ENCODE peak calls at places on chromosomes 2 and 18, in six cellular contexts. One of them, this sample, is unnamed.

GRCh38 chr18:1213126-1213525 is 308.5 kb downstream of the ADCYAP1 start:
- DNase-seq in K562: no peak
- DNase-seq in GM12878: no peak
- DNase-seq in H1: no peak
- DNase-seq in HepG2: no peak
- DNase-seq in HCT116: no peak
- DNase-seq in this sample: no peak

GRCh38 chr2:173109253-173110188 is 33.9 kb downstream of the MAP3K20 start:
- DNase-seq in HCT116: no peak
- DNase-seq in HepG2: peak
- DNase-seq in H1: no peak
- DNase-seq in GM12878: no peak
- DNase-seq in K562: no peak
- DNase-seq in this sample: no peak

GRCh38 chr2:30255466-30256408 is 24.4 kb downstream of the LBH start:
- DNase-seq in HepG2: no peak
- DNase-seq in GM12878: no peak
- DNase-seq in H1: no peak
- DNase-seq in K562: no peak
- DNase-seq in HCT116: no peak
- DNase-seq in this sample: no peak

GRCh38 chr18:46628206-46628605 is 28.8 kb downstream of the LOXHD1 start:
- DNase-seq in H1: peak
- DNase-seq in K562: no peak
- DNase-seq in GM12878: no peak
- DNase-seq in HepG2: no peak
- DNase-seq in HCT116: no peak
- DNase-seq in this sample: no peak

GRCh38 chr2:110114007-110114591 is 1.5 kb downstream of the MALL start:
- DNase-seq in HepG2: peak
- DNase-seq in H1: no peak
- DNase-seq in K562: no peak
- DNase-seq in HCT116: peak
- DNase-seq in GM12878: no peak
- DNase-seq in this sample: no peak

GRCh38 chr2:60998628-60999545 is 18.6 kb upstream of the PEX13 start:
- DNase-seq in GM12878: no peak
- DNase-seq in HCT116: no peak
- DNase-seq in K562: peak
- DNase-seq in H1: no peak
- DNase-seq in HepG2: peak
- DNase-seq in this sample: no peak

GRCh38 chr2:154623819-154624218 is 74.7 kb upstream of the KCNJ3 start:
- DNase-seq in K562: no peak
- DNase-seq in HepG2: peak
- DNase-seq in GM12878: no peak
- DNase-seq in HCT116: peak
- DNase-seq in H1: no peak
- DNase-seq in this sample: peak

GRCh38 chr2:30237346-30238142 is 6.2 kb downstream of the LBH start:
- DNase-seq in HCT116: no peak
- DNase-seq in H1: no peak
- DNase-seq in HepG2: no peak
- DNase-seq in GM12878: no peak
- DNase-seq in K562: no peak
- DNase-seq in this sample: no peak

GRCh38 chr18:76445741-76446232 is 49.3 kb downstream of the ZNF516 start:
- DNase-seq in HepG2: no peak
- DNase-seq in H1: no peak
- DNase-seq in K562: no peak
- DNase-seq in HCT116: no peak
- DNase-seq in GM12878: no peak
- DNase-seq in this sample: no peak

GRCh38 chr2:168501456-168502065 is 45.5 kb downstream of the CERS6 start:
- DNase-seq in HCT116: no peak
- DNase-seq in H1: no peak
- DNase-seq in HepG2: no peak
- DNase-seq in GM12878: no peak
- DNase-seq in K562: no peak
- DNase-seq in this sample: no peak

GRCh38 chr2:161030260-161031063 is 129.8 kb upstream of the TANK start:
- DNase-seq in GM12878: no peak
- DNase-seq in K562: no peak
- DNase-seq in HepG2: peak
- DNase-seq in H1: no peak
- DNase-seq in HCT116: no peak
- DNase-seq in this sample: no peak

GRCh38 chr2:109275120-109276040 is 146.4 kb downstream of the SH3RF3 start:
- DNase-seq in H1: no peak
- DNase-seq in HepG2: no peak
- DNase-seq in HCT116: no peak
- DNase-seq in K562: no peak
- DNase-seq in GM12878: no peak
- DNase-seq in this sample: no peak

GRCh38 chr2:97950329-97951154 is 45.2 kb downstream of the TMEM131 start:
- DNase-seq in HepG2: no peak
- DNase-seq in H1: no peak
- DNase-seq in GM12878: no peak
- DNase-seq in K562: no peak
- DNase-seq in HCT116: no peak
- DNase-seq in this sample: no peak

GRCh38 chr18:52888014-52888413 is 548.0 kb downstream of the DCC start:
- DNase-seq in HCT116: no peak
- DNase-seq in GM12878: no peak
- DNase-seq in K562: no peak
- DNase-seq in H1: no peak
- DNase-seq in HepG2: no peak
- DNase-seq in this sample: no peak

GRCh38 chr2:198641161-198641560 is 816.6 kb downstream of the SATB2 start:
- DNase-seq in H1: no peak
- DNase-seq in GM12878: no peak
- DNase-seq in K562: no peak
- DNase-seq in HepG2: no peak
- DNase-seq in HCT116: no peak
- DNase-seq in this sample: no peak

GRCh38 chr18:45328271-45328670 is 287.0 kb upstream of the SLC14A2 start:
- DNase-seq in K562: no peak
- DNase-seq in HepG2: no peak
- DNase-seq in GM12878: no peak
- DNase-seq in H1: no peak
- DNase-seq in HCT116: no peak
- DNase-seq in this sample: no peak

GRCh38 chr2:164143183-164143930 is 407.5 kb upstream of the FIGN start:
- DNase-seq in K562: no peak
- DNase-seq in H1: no peak
- DNase-seq in HCT116: no peak
- DNase-seq in HepG2: no peak
- DNase-seq in GM12878: no peak
- DNase-seq in this sample: no peak

GRCh38 chr2:164145093-164145987 is 409.5 kb upstream of the FIGN start:
- DNase-seq in K562: no peak
- DNase-seq in HepG2: no peak
- DNase-seq in GM12878: no peak
- DNase-seq in HCT116: no peak
- DNase-seq in H1: no peak
- DNase-seq in this sample: no peak

GRCh38 chr2:164150601-164151000 is 414.8 kb upstream of the FIGN start:
- DNase-seq in GM12878: no peak
- DNase-seq in HepG2: no peak
- DNase-seq in K562: no peak
- DNase-seq in HCT116: no peak
- DNase-seq in H1: no peak
- DNase-seq in this sample: no peak

GRCh38 chr2:164142755-164143154 is 406.9 kb upstream of the FIGN start:
- DNase-seq in HepG2: no peak
- DNase-seq in HCT116: no peak
- DNase-seq in H1: no peak
- DNase-seq in GM12878: no peak
- DNase-seq in K562: no peak
- DNase-seq in this sample: no peak

GRCh38 chr2:164146478-164146877 is 410.7 kb upstream of the FIGN start:
- DNase-seq in GM12878: no peak
- DNase-seq in HepG2: no peak
- DNase-seq in K562: no peak
- DNase-seq in HCT116: no peak
- DNase-seq in H1: no peak
- DNase-seq in this sample: no peak
- TF ChIP-seq YY1 in GM12878: no peak
- TF ChIP-seq YY1 in HepG2: no peak
- TF ChIP-seq YY1 in K562: no peak
- TF ChIP-seq YY1 in HCT116: no peak
- TF ChIP-seq YY1 in H1: no peak
- TF ChIP-seq YY1 in this sample: no peak

GRCh38 chr2:232749331-232749730 is 27.0 kb downstream of the KCNJ13 start:
- DNase-seq in GM12878: no peak
- DNase-seq in HepG2: no peak
- DNase-seq in H1: no peak
- DNase-seq in HCT116: no peak
- DNase-seq in K562: no peak
- DNase-seq in this sample: no peak

GRCh38 chr2:232750135-232750671 is 26.2 kb downstream of the KCNJ13 start:
- DNase-seq in HCT116: no peak
- DNase-seq in GM12878: no peak
- DNase-seq in K562: no peak
- DNase-seq in HepG2: no peak
- DNase-seq in H1: no peak
- DNase-seq in this sample: no peak

GRCh38 chr2:232744963-232745362 is 31.4 kb downstream of the KCNJ13 start:
- DNase-seq in H1: no peak
- DNase-seq in HepG2: no peak
- DNase-seq in HCT116: no peak
- DNase-seq in K562: no peak
- DNase-seq in GM12878: no peak
- DNase-seq in this sample: no peak

DNA sequence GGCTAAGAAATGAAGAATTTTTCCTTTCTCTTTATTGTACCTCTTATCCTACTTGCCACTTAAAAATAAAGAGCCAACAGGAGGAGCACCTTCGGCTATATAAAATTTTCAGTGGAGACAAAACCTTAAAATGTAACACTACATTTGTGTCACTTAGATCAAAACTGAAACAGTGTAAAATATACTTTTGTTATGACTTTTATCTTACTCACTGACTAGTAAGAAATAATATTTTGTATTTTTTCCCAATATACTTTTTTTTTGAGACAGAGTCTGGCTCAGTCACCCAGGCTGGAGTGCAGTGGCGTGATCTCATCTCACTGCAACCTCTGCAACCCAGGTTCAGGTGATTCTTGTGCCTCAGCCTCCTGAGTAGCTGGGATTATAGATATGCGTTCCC is 28.3 kb downstream of the KCNJ13 start:
- DNase-seq in HCT116: no peak
- DNase-seq in K562: no peak
- DNase-seq in HepG2: no peak
- DNase-seq in GM12878: no peak
- DNase-seq in H1: no peak
- DNase-seq in this sample: no peak
- TF ChIP-seq ZNF274 in HCT116: no peak
- TF ChIP-seq ZNF274 in K562: no peak
- TF ChIP-seq ZNF274 in HepG2: no peak
- TF ChIP-seq ZNF274 in GM12878: no peak
- TF ChIP-seq ZNF274 in H1: no peak
- TF ChIP-seq ZNF274 in this sample: no peak

DNA sequence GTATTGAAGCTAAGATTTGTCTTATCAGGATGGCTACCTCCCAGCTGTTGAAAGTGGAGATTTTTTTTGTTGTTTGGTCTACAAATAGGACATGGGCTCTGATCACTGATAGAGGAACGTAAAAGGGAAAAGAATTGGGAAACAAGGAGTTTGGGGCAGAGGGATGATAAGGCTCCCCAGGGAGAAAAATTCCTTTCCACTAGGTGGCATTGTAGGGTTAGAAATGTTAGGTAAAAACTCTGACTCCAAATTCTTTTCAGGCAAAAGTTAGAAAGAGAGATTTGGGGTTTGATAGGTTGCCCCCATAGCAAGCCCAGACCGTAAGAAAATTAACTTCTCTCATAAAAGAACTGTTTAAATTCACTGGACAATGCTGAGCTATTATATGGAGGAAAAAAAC is 19.8 kb downstream of the CMPK2 start:
- DNase-seq in GM12878: no peak
- DNase-seq in HepG2: no peak
- DNase-seq in HCT116: no peak
- DNase-seq in H1: no peak
- DNase-seq in K562: no peak
- DNase-seq in this sample: no peak
- H3K4me3 ChIP-seq in GM12878: no peak
- H3K4me3 ChIP-seq in HepG2: no peak
- H3K4me3 ChIP-seq in HCT116: no peak
- H3K4me3 ChIP-seq in H1: no peak
- H3K4me3 ChIP-seq in K562: no peak
- H3K4me3 ChIP-seq in this sample: no peak

GRCh38 chr18:23616258-23616657 is 30.0 kb upstream of the NPC1 start:
- DNase-seq in H1: no peak
- DNase-seq in HCT116: no peak
- DNase-seq in K562: no peak
- DNase-seq in GM12878: no peak
- DNase-seq in HepG2: no peak
- DNase-seq in this sample: no peak

GRCh38 chr18:23623040-23623439 is 36.7 kb upstream of the NPC1 start:
- DNase-seq in H1: no peak
- DNase-seq in HepG2: no peak
- DNase-seq in HCT116: no peak
- DNase-seq in K562: no peak
- DNase-seq in GM12878: no peak
- DNase-seq in this sample: no peak

GRCh38 chr18:23617412-23618009 is 31.2 kb upstream of the NPC1 start:
- DNase-seq in HepG2: no peak
- DNase-seq in HCT116: no peak
- DNase-seq in H1: no peak
- DNase-seq in K562: no peak
- DNase-seq in GM12878: peak
- DNase-seq in this sample: no peak

GRCh38 chr18:23618862-23619387 is 32.6 kb upstream of the NPC1 start:
- DNase-seq in H1: peak
- DNase-seq in K562: no peak
- DNase-seq in GM12878: peak
- DNase-seq in HCT116: no peak
- DNase-seq in HepG2: peak
- DNase-seq in this sample: peak

DNA sequence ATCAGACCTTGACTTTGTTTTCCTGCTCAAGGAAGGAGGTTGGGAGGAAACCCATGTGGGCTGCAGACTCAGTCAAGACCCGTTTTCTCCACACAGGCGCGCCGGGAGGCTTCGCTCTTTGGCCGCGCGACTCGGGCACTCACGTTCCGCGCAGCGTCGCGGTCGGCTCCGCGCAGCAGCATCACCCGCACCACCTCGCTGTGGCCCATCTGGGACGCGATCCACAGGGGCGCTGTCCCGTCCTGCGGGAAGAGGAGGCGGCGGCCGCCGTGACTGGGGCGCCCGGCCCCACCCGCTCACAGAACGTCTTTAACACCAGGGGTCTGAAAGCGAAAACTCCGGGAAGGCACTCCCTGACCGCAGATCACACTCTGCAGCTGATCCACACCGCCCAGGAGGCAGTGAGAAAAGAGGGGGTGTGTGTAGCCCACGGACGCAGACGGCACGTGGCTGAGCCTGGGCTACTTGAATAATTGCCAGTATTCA is 33.1 kb upstream of the NPC1 start:
- DNase-seq in HepG2: no peak
- DNase-seq in H1: no peak
- DNase-seq in HCT116: no peak
- DNase-seq in K562: no peak
- DNase-seq in GM12878: no peak
- DNase-seq in this sample: peak
- TF ChIP-seq YY1 in HepG2: no peak
- TF ChIP-seq YY1 in H1: no peak
- TF ChIP-seq YY1 in HCT116: no peak
- TF ChIP-seq YY1 in K562: no peak
- TF ChIP-seq YY1 in GM12878: no peak
- TF ChIP-seq YY1 in this sample: no peak

This sample was measured in NT2/D1.